ENCODE peak calls at places on chromosome 12, in ten cellular contexts. B is body of pancreas, E is A549, L is H1, W is HCT116, Y is prostate gland, H is breast epithelium, G is stomach, Q is sigmoid colon, F is transverse colon. P is an unnamed sample.

GRCh38 chr12:110247340-110248095 is 33.5 kb upstream of the ATP2A2 start:
- DNase-seq in H (peak; percentile 77), E (peak; percentile 99), Y (peak; percentile 82), W (no peak), G (peak; percentile 73), Q (no peak), F (peak; percentile 84), B (peak; percentile 78), L (no peak), P (no peak)

GRCh38 chr12:27163048-27163715 is 80.8 kb upstream of the C12orf71 start:
- DNase-seq in F (no peak), W (no peak), Q (no peak), H (no peak), B (no peak), E (no peak), Y (no peak), L (no peak), G (no peak), P (peak; percentile 42)

GRCh38 chr12:109998241-109998903 is 858 bp upstream of the ANKRD13A start:
- DNase-seq in G (no peak), W (no peak), H (no peak), E (no peak), Q (no peak), Y (no peak), F (no peak), L (no peak), B (no peak), P (no peak)

GRCh38 chr12:124497658-124498057 is 69.8 kb downstream of the NCOR2 start:
- DNase-seq in F (no peak), Y (no peak), G (no peak), H (no peak), B (peak; percentile 87), W (no peak), Q (peak; percentile 89), E (no peak), L (no peak), P (no peak)

GRCh38 chr12:7374423-7375144 is 69.4 kb downstream of the CD163L1 start:
- DNase-seq in H (no peak), E (peak; percentile 60), L (peak; percentile 38), F (peak; percentile 42), Y (no peak), G (no peak), W (peak; percentile 47), B (peak; percentile 39), Q (peak; percentile 61), P (peak; percentile 19)

GRCh38 chr12:45327823-45328383 is 112.0 kb downstream of the ANO6 start:
- DNase-seq in Y (no peak), G (no peak), Q (no peak), F (no peak), E (no peak), L (no peak), B (no peak), W (no peak), H (no peak), P (no peak)

GRCh38 chr12:32671930-32672785 is 6.9 kb upstream of the DNM1L start:
- DNase-seq in B (peak; percentile 50), E (peak; percentile 73), Q (no peak), W (peak; percentile 46), H (no peak), F (peak; percentile 36), L (no peak), Y (peak; percentile 32), G (peak; percentile 47), P (peak; percentile 21)

GRCh38 chr12:828726-829395 is 76.5 kb downstream of the WNK1 start:
- DNase-seq in F (no peak), Q (no peak), W (no peak), H (no peak), Y (no peak), G (no peak), B (no peak), E (no peak), L (no peak), P (no peak)

GRCh38 chr12:26941251-26941650 is 3.0 kb downstream of the FGFR1OP2 start:
- DNase-seq in Y (no peak), H (no peak), F (no peak), G (no peak), Q (no peak), W (no peak), L (no peak), B (no peak), E (no peak), P (no peak)

GRCh38 chr12:94753071-94753779 is 102.9 kb upstream of the TMCC3 start:
- DNase-seq in G (no peak), E (no peak), W (no peak), F (no peak), L (no peak), H (no peak), Q (no peak), B (no peak), Y (no peak), P (no peak)

GRCh38 chr12:86985298-86985697 is 729.1 kb upstream of the MGAT4C start:
- DNase-seq in F (no peak), Y (no peak), L (no peak), G (no peak), B (no peak), H (no peak), Q (no peak), E (no peak), W (no peak), P (no peak)

GRCh38 chr12:30989754-30990153 is 63.2 kb downstream of the TSPAN11 start:
- DNase-seq in G (no peak), Q (no peak), W (no peak), H (no peak), Y (peak; percentile 26), L (no peak), E (peak; percentile 41), B (peak; percentile 43), F (peak; percentile 38), P (no peak)

DNA sequence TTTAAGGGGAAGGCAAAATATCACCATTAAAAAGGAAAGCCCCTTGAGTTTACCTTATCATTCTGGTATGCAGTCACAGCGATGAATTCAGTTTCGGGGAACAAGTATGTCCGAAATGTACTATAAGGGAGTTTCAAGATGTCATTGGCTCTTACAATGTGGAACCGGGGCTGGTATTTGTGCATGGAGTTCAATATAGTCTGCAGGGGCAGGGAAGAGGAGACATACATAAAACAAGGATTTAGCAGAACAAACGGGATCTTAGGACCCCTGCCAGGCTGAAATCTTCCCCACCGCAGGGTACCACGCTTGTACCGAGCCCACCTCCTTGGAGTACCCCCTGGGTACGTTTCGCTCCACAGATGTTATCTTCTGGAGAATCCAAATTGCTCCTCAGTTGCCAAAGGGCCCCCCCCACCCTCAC is 4.5 kb downstream of the TBX3 start:
- DNase-seq in Q (no peak), L (no peak), B (no peak), H (no peak), Y (no peak), F (no peak), E (no peak), W (no peak), G (no peak), P (no peak)
- TF ChIP-seq POLR2A in Q (no peak), L (no peak), B (no peak), H (no peak), Y (no peak), F (no peak), E (no peak), W (no peak), G (no peak), P (no peak)

DNA sequence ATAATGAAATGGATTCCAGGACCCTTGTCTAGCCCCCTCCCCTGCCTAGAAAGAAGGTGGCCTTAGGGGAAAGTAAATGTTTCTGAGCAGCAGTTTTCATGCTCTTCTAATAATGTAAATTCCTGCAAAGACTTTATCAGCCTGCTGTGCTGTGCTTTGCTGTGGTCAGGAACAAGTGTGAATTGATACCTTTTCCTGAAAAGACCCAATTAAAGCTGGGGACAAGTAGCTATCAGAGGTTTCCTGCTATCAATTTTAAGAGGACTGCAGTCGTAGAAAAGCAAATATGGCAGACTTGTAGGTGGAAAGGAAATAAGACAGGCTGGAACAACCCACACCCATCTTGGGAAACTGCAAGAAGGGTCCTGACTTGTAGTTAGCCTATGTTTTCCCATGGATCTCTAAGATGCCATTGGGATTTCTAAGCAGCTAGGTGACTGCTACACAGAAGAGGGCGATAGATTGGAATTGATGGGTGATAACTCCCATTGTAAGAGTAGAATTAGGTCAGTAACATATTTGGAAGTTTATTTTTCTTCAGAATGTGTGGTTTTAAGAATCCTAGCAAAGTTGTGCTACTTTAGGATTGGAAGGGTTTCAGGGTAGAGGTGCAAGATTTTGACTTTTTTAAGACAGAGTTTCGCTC is 3.1 kb downstream of the DYNLL1 start:
- DNase-seq in Q (no peak), W (no peak), G (no peak), Y (no peak), E (no peak), H (no peak), L (no peak), B (no peak), F (no peak), P (no peak)
- TF ChIP-seq POLR2A in Q (no peak), W (no peak), G (no peak), Y (no peak), E (no peak), H (no peak), L (no peak), B (no peak), F (no peak), P (no peak)

GRCh38 chr12:49322708-49323523 is at the start of gene TROAP:
- DNase-seq in Y (peak; percentile 97), E (peak; percentile 98), W (peak; percentile 97), H (peak; percentile 97), L (peak; percentile 94), B (peak; percentile 97), Q (peak; percentile 99), G (peak; percentile 97), F (peak; percentile 98), P (peak; percentile 98)
- TF ChIP-seq POLR2A in Y (peak; percentile 51), E (peak; percentile 94), W (peak; percentile 51), H (no peak), L (peak; percentile 70), B (no peak), Q (peak; percentile 36), G (no peak), F (peak; percentile 46), P (peak; percentile 87)

GRCh38 chr12:63779498-63780481 is at the start of gene RXYLT1:
- DNase-seq in W (peak; percentile 52), Y (peak; percentile 82), G (peak; percentile 85), L (peak; percentile 29), B (peak; percentile 89), F (peak; percentile 90), E (peak; percentile 85), H (peak; percentile 74), Q (peak; percentile 92), P (peak; percentile 90)
- TF ChIP-seq POLR2A in W (peak; percentile 60), Y (peak; percentile 68), G (no peak), L (peak; percentile 97), B (peak; percentile 81), F (peak; percentile 64), E (peak; percentile 95), H (peak; percentile 35), Q (peak; percentile 34), P (peak; percentile 80)

P was measured in H54.